ENCODE peak calls at places on chromosomes 13 and 19, in eight cellular contexts. F is A549, S is upper lobe of left lung, Z is heart left ventricle, L is uterus, O is Peyer's patch, X is thyroid gland, H is ovary. W is an unnamed sample.

GRCh38 chr13:113938246-113938645 is 35.6 kb downstream of the C13orf46 start:
- DNase-seq in F (no peak), S (no peak), Z (no peak), L (no peak), O (no peak), X (no peak), H (no peak), W (no peak)

GRCh38 chr19:58097783-58098681 is at the start of gene ZSCAN18:
- DNase-seq in F (peak; percentile 61), S (peak; percentile 96), Z (peak; percentile 99), L (peak; percentile 98), O (peak; percentile 98), X (peak; percentile 98), H (peak; percentile 97), W (peak; percentile 92)

GRCh38 chr13:102402292-102402691 is 444 bp upstream of the FGF14 start:
- DNase-seq in F (no peak), S (peak; percentile 21), Z (peak; percentile 50), L (peak; percentile 23), O (peak; percentile 46), X (peak; percentile 5), H (no peak), W (no peak)

GRCh38 chr13:99526549-99526948 is 25.3 kb downstream of the TM9SF2 start:
- DNase-seq in F (no peak), S (no peak), Z (no peak), L (no peak), O (no peak), X (no peak), H (no peak), W (no peak)

GRCh38 chr19:57803594-57804325 is 11.0 kb downstream of the ZNF552 start:
- DNase-seq in F (no peak), S (no peak), Z (no peak), L (no peak), O (no peak), X (peak; percentile 35), H (peak; percentile 25), W (no peak)

GRCh38 chr13:73683746-73684145 is 450.5 kb downstream of the KLF12 start:
- DNase-seq in F (no peak), S (no peak), Z (no peak), L (no peak), O (no peak), X (no peak), H (no peak), W (no peak)

GRCh38 chr13:29436721-29437250 is 158.7 kb downstream of the SLC7A1 start:
- DNase-seq in F (no peak), S (no peak), Z (no peak), L (no peak), O (no peak), X (no peak), H (no peak), W (no peak)

GRCh38 chr19:42234364-42234763 is 8.0 kb downstream of the GSK3A start:
- DNase-seq in F (no peak), S (no peak), Z (no peak), L (no peak), O (no peak), X (no peak), H (no peak), W (no peak)

GRCh38 chr19:35757231-35757748 is 461 bp upstream of the HSPB6 start:
- DNase-seq in F (peak; percentile 63), S (peak; percentile 45), Z (peak; percentile 97), L (peak; percentile 98), O (peak; percentile 78), X (peak; percentile 50), H (peak; percentile 99), W (peak; percentile 66)

GRCh38 chr13:42266464-42266863 is 5.5 kb upstream of the AKAP11 start:
- DNase-seq in F (no peak), S (no peak), Z (no peak), L (no peak), O (no peak), X (no peak), H (no peak), W (no peak)

GRCh38 chr19:54014920-54015560 is 23.6 kb downstream of the CACNG6 start:
- DNase-seq in F (no peak), S (no peak), Z (no peak), L (no peak), O (no peak), X (no peak), H (no peak), W (no peak)

GRCh38 chr13:44667950-44668349 is 91.8 kb upstream of the TSC22D1 start:
- DNase-seq in F (no peak), S (no peak), Z (no peak), L (no peak), O (no peak), X (no peak), H (no peak), W (no peak)

GRCh38 chr13:33512880-33513554 is 227.5 kb upstream of the STARD13 start:
- DNase-seq in F (no peak), S (no peak), Z (no peak), L (no peak), O (no peak), X (no peak), H (no peak), W (no peak)

GRCh38 chr13:79432992-79433391 is 26.9 kb upstream of the RBM26 start:
- DNase-seq in F (no peak), S (no peak), Z (no peak), L (no peak), O (no peak), X (no peak), H (no peak), W (no peak)

GRCh38 chr13:98869408-98870090 is 108.3 kb downstream of the DOCK9 start:
- DNase-seq in F (no peak), S (no peak), Z (peak; percentile 35), L (peak; percentile 36), O (no peak), X (peak; percentile 74), H (no peak), W (no peak)

GRCh38 chr19:36489920-36490415 is 607 bp upstream of the ZNF566 start:
- DNase-seq in F (peak; percentile 96), S (peak; percentile 79), Z (peak; percentile 89), L (peak; percentile 86), O (peak; percentile 91), X (peak; percentile 78), H (no peak), W (no peak)

GRCh38 chr19:14432817-14433453 is at the start of gene PKN1:
- DNase-seq in F (peak; percentile 35), S (peak; percentile 58), Z (peak; percentile 71), L (peak; percentile 48), O (peak; percentile 72), X (peak; percentile 57), H (peak; percentile 53), W (no peak)

GRCh38 chr13:104286566-104287290 is 1220.5 kb upstream of the SLC10A2 start:
- DNase-seq in F (no peak), S (no peak), Z (no peak), L (no peak), O (no peak), X (peak; percentile 39), H (no peak), W (no peak)

GRCh38 chr13:42707596-42707995 is 73.8 kb upstream of the FAM216B start:
- DNase-seq in F (no peak), S (no peak), Z (no peak), L (no peak), O (no peak), X (no peak), H (no peak), W (no peak)

GRCh38 chr19:2372076-2372612 is 12.1 kb downstream of the TMPRSS9 start:
- DNase-seq in F (no peak), S (no peak), Z (no peak), L (no peak), O (no peak), X (no peak), H (no peak), W (no peak)

GRCh38 chr13:76812206-76812882 is 73.9 kb downstream of the KCTD12 start:
- DNase-seq in F (no peak), S (no peak), Z (peak; percentile 62), L (no peak), O (no peak), X (peak; percentile 5), H (no peak), W (peak; percentile 23)

DNA sequence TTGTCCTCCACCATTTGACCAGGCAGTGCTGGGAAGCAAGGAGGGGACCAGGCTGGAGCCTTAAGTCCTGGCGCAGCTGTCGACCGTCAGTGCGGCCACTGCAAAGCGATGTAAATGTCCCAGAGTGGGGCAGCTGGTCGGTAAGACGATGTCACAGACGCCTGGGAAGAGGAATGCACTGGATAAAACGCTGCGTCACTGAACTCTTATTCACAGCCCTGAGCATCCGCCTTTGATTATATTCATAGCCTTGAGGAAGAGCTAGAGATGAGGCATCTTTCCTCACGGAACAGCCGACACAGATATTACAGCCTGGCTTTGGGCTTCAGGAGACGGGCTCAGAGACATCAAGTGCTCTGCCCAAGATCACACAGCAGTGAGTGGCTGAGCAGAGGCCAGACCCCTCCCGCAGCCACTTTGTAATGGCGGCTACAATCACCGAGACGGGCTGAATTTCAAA is 17.6 kb upstream of the TUBGCP3 start:
- DNase-seq in F (no peak), S (no peak), Z (no peak), L (no peak), O (no peak), X (no peak), H (no peak), W (no peak)
- H3K4me3 ChIP-seq in F (peak overlapping the region; percentile 47), S (peak overlapping the region; percentile 44), Z (peak overlapping the region; percentile 61), L (peak overlapping the region; percentile 37), O (peak overlapping the region; percentile 52), X (no peak overlapping the region), H (peak overlapping the region; percentile 34), W (peak overlapping the region; percentile 58)

GRCh38 chr13:85529216-85529590 is 270.0 kb downstream of the SLITRK6 start:
- DNase-seq in F (no peak), S (no peak), Z (no peak), L (no peak), O (no peak), X (no peak), H (no peak), W (no peak)
- TF ChIP-seq POLR2A in F (no peak), S (no peak), Z (no peak), L (no peak), O (no peak), X (no peak), H (no peak), W (no peak)

GRCh38 chr19:28394705-28395104 is 818.2 kb downstream of the UQCRFS1 start:
- DNase-seq in F (no peak), S (no peak), Z (no peak), L (no peak), O (no peak), X (no peak), H (no peak), W (no peak)
- H3K4me3 ChIP-seq in F (no peak overlapping the region), S (no peak overlapping the region), Z (no peak overlapping the region), L (no peak overlapping the region), O (no peak overlapping the region), X (no peak overlapping the region), H (no peak overlapping the region), W (no peak overlapping the region)

GRCh38 chr19:18252370-18252717 is 21.9 kb downstream of the IQCN start:
- DNase-seq in F (no peak), S (no peak), Z (no peak), L (no peak), O (no peak), X (no peak), H (no peak), W (no peak)

GRCh38 chr19:18253716-18254115 is 20.5 kb downstream of the IQCN start:
- DNase-seq in F (no peak), S (peak; percentile 61), Z (no peak), L (no peak), O (peak; percentile 83), X (peak; percentile 92), H (no peak), W (no peak)

GRCh38 chr19:18254546-18255500 is 19.4 kb downstream of the IQCN start:
- DNase-seq in F (no peak), S (peak; percentile 40), Z (no peak), L (no peak), O (peak; percentile 76), X (peak; percentile 38), H (no peak), W (no peak)

GRCh38 chr19:18251587-18252369 is 22.5 kb downstream of the IQCN start:
- DNase-seq in F (peak; percentile 53), S (peak; percentile 68), Z (peak; percentile 46), L (peak; percentile 75), O (peak; percentile 92), X (peak; percentile 66), H (peak; percentile 59), W (peak; percentile 15)

GRCh38 chr19:18253130-18253529 is 21.1 kb downstream of the IQCN start:
- DNase-seq in F (no peak), S (no peak), Z (no peak), L (no peak), O (no peak), X (no peak), H (no peak), W (no peak)
- TF ChIP-seq POLR2A in F (no peak), S (no peak), Z (no peak), L (no peak), O (no peak), X (no peak), H (no peak), W (no peak)